ENCODE peak calls at places on chromosome 10, in seven cellular contexts. X is NCI-H226, S is Kasumi-1, M is aorta, W is prostate gland, N is kidney tubule cell, B is OCI-M1. F is an unnamed sample.

GRCh38 chr10:33258951-33259350 is 75.5 kb downstream of the NRP1 start:
- DNase-seq in X (no peak), S (no peak), M (no peak), W (no peak), N (peak; percentile 13), B (no peak), F (no peak)

GRCh38 chr10:23186178-23186577 is 5.9 kb upstream of the PTF1A start:
- DNase-seq in X (no peak), S (no peak), M (no peak), W (no peak), N (no peak), B (no peak), F (no peak)

GRCh38 chr10:63240807-63241206 is 107.7 kb downstream of the NRBF2 start:
- DNase-seq in X (peak; percentile 8), S (no peak), M (no peak), W (no peak), N (no peak), B (peak; percentile 70), F (no peak)

GRCh38 chr10:119139464-119140067 is 25.9 kb downstream of the SFXN4 start:
- DNase-seq in X (no peak), S (peak; percentile 82), M (no peak), W (peak; percentile 11), N (peak; percentile 28), B (peak; percentile 13), F (no peak)

GRCh38 chr10:30821269-30821993 is 191.9 kb upstream of the LYZL2 start:
- DNase-seq in X (no peak), S (no peak), M (no peak), W (no peak), N (no peak), B (peak; percentile 85), F (no peak)

GRCh38 chr10:103658049-103658577 is 164.6 kb downstream of the NEURL1 start:
- DNase-seq in X (no peak), S (no peak), M (no peak), W (no peak), N (no peak), B (no peak), F (no peak)

GRCh38 chr10:102435529-102436233 is 3.3 kb upstream of the CUEDC2 start:
- DNase-seq in X (no peak), S (peak; percentile 88), M (no peak), W (no peak), N (no peak), B (peak; percentile 92), F (no peak)

GRCh38 chr10:26700884-26701630 is 3.6 kb downstream of the PDSS1 start:
- DNase-seq in X (no peak), S (no peak), M (no peak), W (no peak), N (no peak), B (no peak), F (no peak)

GRCh38 chr10:85959239-85959638 is 407.4 kb downstream of the GRID1 start:
- DNase-seq in X (no peak), S (no peak), M (no peak), W (no peak), N (no peak), B (no peak), F (no peak)

F was measured in LNCaP clone FGC.